ENCODE peak calls at places on chromosome 11, in eight cellular contexts. I, W, U, T, P, V, M and J are unnamed samples.

GRCh38 chr11:57597971-57598830 is 716 bp downstream of the SERPING1 start:
- DNase-seq in T (peak), I (peak), M (peak), U (no peak), W (no peak), P (no peak), V (no peak), J (no peak)

GRCh38 chr11:94549166-94549565 is 5.4 kb downstream of the FUT4 start:
- DNase-seq in W (no peak), V (no peak), M (no peak), P (no peak), U (no peak), T (no peak), I (no peak), J (no peak)

GRCh38 chr11:2481253-2481652 is 36.4 kb downstream of the KCNQ1 start:
- DNase-seq in I (no peak), T (no peak), U (no peak), P (no peak), V (peak), W (no peak), M (no peak), J (no peak)

GRCh38 chr11:68751331-68751856 is at the start of gene TESMIN:
- DNase-seq in P (peak), I (peak), M (peak), U (peak), T (peak), W (no peak), V (peak), J (no peak)

GRCh38 chr11:77175021-77175842 is 47.2 kb downstream of the MYO7A start:
- DNase-seq in I (no peak), U (no peak), V (no peak), T (no peak), M (no peak), W (no peak), P (no peak), J (no peak)

GRCh38 chr11:72576196-72576595 is 98.0 kb downstream of the PDE2A start:
- DNase-seq in V (no peak), T (no peak), U (no peak), W (no peak), M (no peak), I (no peak), P (no peak), J (no peak)

GRCh38 chr11:131504199-131504949 is 134.0 kb downstream of the NTM start:
- DNase-seq in V (no peak), T (no peak), I (peak), M (no peak), U (peak), W (no peak), P (no peak), J (no peak)

GRCh38 chr11:15011741-15012140 is 39.6 kb upstream of the CALCA start:
- DNase-seq in V (no peak), P (no peak), T (no peak), U (no peak), M (no peak), W (no peak), I (no peak), J (no peak)

GRCh38 chr11:90219438-90219837 is 3.4 kb downstream of the CHORDC1 start:
- DNase-seq in M (no peak), P (no peak), T (no peak), U (no peak), I (no peak), W (no peak), V (no peak), J (no peak)

GRCh38 chr11:7030836-7031235 is 10.6 kb downstream of the NLRP14 start:
- DNase-seq in M (no peak), V (no peak), P (no peak), I (no peak), U (no peak), W (no peak), T (no peak), J (no peak)

GRCh38 chr11:64305691-64306562 is 603 bp downstream of the ESRRA start:
- DNase-seq in P (peak), U (peak), T (no peak), I (peak), W (no peak), V (peak), M (peak), J (no peak)

GRCh38 chr11:73465019-73465675 is 88.9 kb downstream of the RELT start:
- DNase-seq in W (no peak), U (no peak), V (no peak), I (no peak), P (no peak), T (no peak), M (no peak), J (peak)

GRCh38 chr11:57786436-57786835 is 24.8 kb downstream of the CTNND1 start:
- DNase-seq in V (no peak), P (no peak), U (no peak), W (no peak), M (no peak), T (no peak), I (no peak), J (peak)

GRCh38 chr11:61453702-61454101 is 23.8 kb downstream of the SDHAF2 start:
- DNase-seq in U (no peak), V (no peak), I (no peak), T (no peak), M (no peak), P (no peak), W (no peak), J (no peak)